ENCODE peak calls at places on chromosomes 5 and 9, in five cellular contexts. W, J, P, O and Q are unnamed samples.
A peak's percentile ranks its signal among the peaks of the same experiment; 100 is the strongest.

GRCh38 chr5:53434566-53434965 is 45.9 kb upstream of the FST start:
- DNase-seq in J (peak; percentile 44), O (no peak), P (no peak), W (no peak), Q (no peak)

GRCh38 chr9:81906656-81907055 is 21.6 kb upstream of the SPATA31D4 start:
- DNase-seq in W (peak; percentile 62), P (peak; percentile 44), J (peak; percentile 55), O (no peak), Q (peak; percentile 38)

GRCh38 chr5:33310471-33310870 is 130.3 kb upstream of the TARS1 start:
- DNase-seq in P (peak; percentile 86), J (peak; percentile 87), W (peak; percentile 92), O (peak; percentile 81), Q (peak; percentile 90)

GRCh38 chr9:133731876-133732321 is 6.3 kb downstream of the SARDH start:
- DNase-seq in O (peak; percentile 37), P (peak; percentile 45), J (peak; percentile 86), W (peak; percentile 10), Q (no peak)

GRCh38 chr9:23644326-23644725 is 181.7 kb downstream of the ELAVL2 start:
- DNase-seq in O (peak; percentile 8), P (no peak), W (no peak), J (no peak), Q (no peak)

GRCh38 chr5:32230356-32231099 is 56.4 kb upstream of the GOLPH3 start:
- DNase-seq in P (no peak), W (no peak), J (no peak), O (no peak), Q (no peak)

GRCh38 chr5:76252437-76252836 is 150.6 kb upstream of the IQGAP2 start:
- DNase-seq in J (no peak), P (peak; percentile 22), O (peak; percentile 88), W (no peak), Q (peak; percentile 42)

GRCh38 chr5:17069995-17070405 is 133.9 kb upstream of the MYO10 start:
- DNase-seq in O (peak; percentile 52), W (peak; percentile 33), P (peak; percentile 97), J (peak; percentile 95), Q (peak; percentile 35)

GRCh38 chr5:175697846-175698245 is 40.0 kb downstream of the HRH2 start:
- DNase-seq in O (no peak), J (no peak), W (no peak), P (no peak), Q (no peak)

GRCh38 chr5:57316798-57317327 is 143.0 kb downstream of the GPBP1 start:
- DNase-seq in P (peak; percentile 62), W (peak; percentile 100), J (peak; percentile 99), O (peak; percentile 77), Q (peak; percentile 80)

GRCh38 chr5:29122306-29122705 is 2071.2 kb upstream of the CDH6 start:
- DNase-seq in O (no peak), J (no peak), W (no peak), P (no peak), Q (no peak)

GRCh38 chr5:59416441-59416840 is 477.1 kb downstream of the PDE4D start:
- DNase-seq in P (peak; percentile 32), J (no peak), W (peak; percentile 3), O (no peak), Q (peak; percentile 46)

GRCh38 chr5:132086277-132086794 is 12.7 kb downstream of the CSF2 start:
- DNase-seq in W (peak; percentile 91), P (peak; percentile 91), O (peak; percentile 100), J (peak; percentile 98), Q (peak; percentile 95)

GRCh38 chr5:111232311-111233049 is 8.3 kb downstream of the CAMK4 start:
- DNase-seq in J (no peak), O (no peak), W (no peak), P (no peak), Q (no peak)

GRCh38 chr5:53677632-53678031 is 117.2 kb downstream of the NDUFS4 start:
- DNase-seq in W (no peak), O (no peak), P (no peak), J (no peak), Q (no peak)